ENCODE peak calls at places on chromosomes 16 and 17, in eight cellular contexts. S is heart right ventricle, C is astrocyte, O is neural crest cell, V is astrocyte of the cerebellum, Y is fibroblast of lung, L is GM12864, Q is body of pancreas. U is an unnamed sample.

GRCh38 chr17:3890082-3890892 is 2.6 kb downstream of the CAMKK1 start:
- DNase-seq in S (peak; percentile 62), Q (no peak), L (no peak), Y (peak; percentile 92), O (no peak), C (peak; percentile 85), V (peak; percentile 38), U (peak; percentile 62)

GRCh38 chr17:44630703-44631102 is 25.6 kb upstream of the MEIOC start:
- DNase-seq in V (no peak), Q (no peak), L (no peak), S (no peak), Y (no peak), O (no peak), C (no peak), U (no peak)

GRCh38 chr17:56633681-56634080 is 40.2 kb downstream of the NOG start:
- DNase-seq in Q (no peak), L (no peak), O (no peak), S (no peak), Y (no peak), C (no peak), V (no peak), U (no peak)

GRCh38 chr17:56478836-56479447 is 114.6 kb upstream of the NOG start:
- DNase-seq in L (no peak), O (no peak), C (peak; percentile 6), Q (no peak), Y (peak; percentile 19), S (no peak), V (no peak), U (no peak)

GRCh38 chr16:3938843-3939624 is 58.5 kb upstream of the CREBBP start:
- DNase-seq in Q (peak; percentile 36), L (no peak), O (peak; percentile 74), S (peak; percentile 72), V (peak; percentile 88), C (peak; percentile 85), Y (peak; percentile 88), U (peak; percentile 40)

GRCh38 chr17:4505187-4505586 is 6.5 kb downstream of the SPNS2 start:
- DNase-seq in Y (no peak), S (no peak), Q (no peak), O (no peak), V (no peak), L (no peak), C (no peak), U (no peak)

GRCh38 chr17:37614391-37614790 is 5.2 kb upstream of the SYNRG start:
- DNase-seq in Q (no peak), S (no peak), V (no peak), Y (peak; percentile 80), O (no peak), C (peak; percentile 73), L (no peak), U (peak; percentile 20)

GRCh38 chr16:4949986-4950385 is 8.1 kb upstream of the SEC14L5 start:
- DNase-seq in L (no peak), V (no peak), Y (no peak), S (no peak), O (no peak), Q (no peak), C (no peak), U (no peak)

GRCh38 chr17:74521701-74522201 is 9.5 kb downstream of the CD300LB start:
- DNase-seq in V (no peak), O (no peak), Q (no peak), S (no peak), C (no peak), L (no peak), Y (no peak), U (no peak)

GRCh38 chr16:12539185-12539929 is 264.3 kb downstream of the CPPED1 start:
- DNase-seq in C (peak; percentile 71), L (no peak), S (no peak), O (no peak), V (peak; percentile 11), Q (no peak), Y (peak; percentile 77), U (no peak)

GRCh38 chr17:61731330-61731729 is 132.0 kb downstream of the BRIP1 start:
- DNase-seq in Q (no peak), S (no peak), V (no peak), O (no peak), C (no peak), L (no peak), Y (peak; percentile 2), U (no peak)

GRCh38 chr16:12672986-12673385 is 130.7 kb downstream of the CPPED1 start:
- DNase-seq in Q (no peak), Y (no peak), O (no peak), L (no peak), S (no peak), V (no peak), C (no peak), U (no peak)

GRCh38 chr17:45170280-45170975 is 8.8 kb downstream of the HEXIM2 start:
- DNase-seq in Y (no peak), L (no peak), Q (no peak), S (no peak), V (no peak), O (no peak), C (no peak), U (no peak)

GRCh38 chr16:57147381-57148191 is 38.3 kb downstream of the PSME3IP1 start:
- DNase-seq in V (no peak), Q (no peak), S (no peak), C (no peak), O (no peak), Y (peak; percentile 21), L (no peak), U (peak; percentile 53)

GRCh38 chr16:6363891-6364607 is 968.6 kb upstream of the RBFOX1 start:
- DNase-seq in Q (no peak), S (no peak), Y (no peak), L (no peak), C (no peak), V (no peak), O (no peak), U (no peak)

GRCh38 chr17:60442271-60443201 is 20.2 kb downstream of the CHCT1 start:
- DNase-seq in Q (no peak), V (no peak), C (peak; percentile 54), Y (peak; percentile 68), S (no peak), O (no peak), L (no peak), U (no peak)

GRCh38 chr16:68800257-68800875 is 43.0 kb upstream of the TANGO6 start:
- DNase-seq in L (peak; percentile 61), O (peak; percentile 60), C (peak; percentile 89), Q (peak; percentile 76), V (peak; percentile 89), Y (peak; percentile 91), S (no peak), U (peak; percentile 63)

DNA sequence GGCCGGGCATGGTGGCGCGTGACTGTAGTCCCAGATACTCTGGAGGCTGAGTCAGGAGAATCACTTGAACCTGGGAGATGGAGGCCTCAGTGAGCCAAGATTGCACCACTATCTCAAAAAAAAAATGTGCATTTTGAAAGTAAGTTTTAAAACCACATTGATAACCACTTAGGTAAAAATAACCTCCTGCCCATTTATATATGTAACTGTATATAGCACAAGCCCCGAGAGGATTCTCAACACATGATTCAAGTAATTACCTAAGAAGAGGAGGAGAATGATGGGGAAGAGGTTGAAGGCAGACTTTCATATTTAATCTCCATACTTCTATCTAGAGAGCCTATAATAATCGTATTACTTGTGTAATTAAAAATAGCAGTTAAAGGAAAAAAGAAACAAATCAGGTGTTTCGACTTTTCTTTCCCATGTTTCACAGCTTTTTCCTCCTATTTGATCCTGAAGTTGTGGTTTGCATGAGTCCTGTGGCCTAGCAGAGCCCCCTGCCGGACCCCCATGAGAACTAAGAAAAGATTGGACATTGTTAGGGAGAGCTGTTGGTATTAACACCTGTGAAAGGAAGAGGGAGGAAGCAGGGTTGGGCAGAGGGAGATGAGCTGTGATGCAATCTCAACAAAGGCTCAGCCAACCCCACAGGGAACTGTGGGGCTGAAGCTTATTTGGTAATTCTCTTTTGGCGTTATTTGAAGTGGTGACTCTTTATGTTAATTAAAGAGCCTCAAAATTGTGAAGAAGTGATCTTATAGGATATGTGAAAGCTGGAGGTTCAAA is 22.1 kb downstream of the PMFBP1 start:
- DNase-seq in Q (no peak), Y (no peak), L (no peak), C (no peak), S (no peak), O (no peak), V (no peak), U (no peak)
- TF ChIP-seq CTCF in Q (no peak), Y (no peak), L (no peak), C (no peak), S (no peak), O (no peak), V (no peak), U (no peak)

DNA sequence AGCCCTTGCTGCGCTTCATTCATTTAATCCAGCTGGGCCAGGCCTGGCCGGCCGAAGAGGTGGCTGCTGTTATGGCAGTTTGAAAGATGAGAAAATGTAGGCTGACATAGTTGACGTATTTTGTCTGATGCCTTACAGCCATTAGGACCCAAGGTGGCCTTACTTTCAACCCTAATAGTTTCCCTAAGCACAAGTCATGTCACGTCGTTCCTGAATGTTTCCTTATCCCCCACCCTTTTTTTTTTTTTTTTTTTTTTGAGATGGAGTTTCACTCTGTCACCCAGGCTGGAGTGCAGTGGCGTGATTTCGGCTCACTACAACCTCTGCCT is 307 bp upstream of the GOT2 start:
- DNase-seq in S (no peak), Q (no peak), C (no peak), O (no peak), Y (no peak), V (no peak), L (no peak), U (no peak)
- TF ChIP-seq CTCF in S (no peak), Q (no peak), C (no peak), O (no peak), Y (no peak), V (no peak), L (no peak), U (no peak)

GRCh38 chr17:40109471-40109824 is 9.1 kb upstream of the NR1D1 start:
- DNase-seq in Q (no peak), O (no peak), V (no peak), S (no peak), L (no peak), Y (no peak), C (no peak), U (no peak)
- TF ChIP-seq CTCF in Q (no peak), O (peak; percentile 37), V (peak; percentile 7), S (no peak), L (peak; percentile 28), Y (peak; percentile 5), C (peak; percentile 17), U (no peak)

DNA sequence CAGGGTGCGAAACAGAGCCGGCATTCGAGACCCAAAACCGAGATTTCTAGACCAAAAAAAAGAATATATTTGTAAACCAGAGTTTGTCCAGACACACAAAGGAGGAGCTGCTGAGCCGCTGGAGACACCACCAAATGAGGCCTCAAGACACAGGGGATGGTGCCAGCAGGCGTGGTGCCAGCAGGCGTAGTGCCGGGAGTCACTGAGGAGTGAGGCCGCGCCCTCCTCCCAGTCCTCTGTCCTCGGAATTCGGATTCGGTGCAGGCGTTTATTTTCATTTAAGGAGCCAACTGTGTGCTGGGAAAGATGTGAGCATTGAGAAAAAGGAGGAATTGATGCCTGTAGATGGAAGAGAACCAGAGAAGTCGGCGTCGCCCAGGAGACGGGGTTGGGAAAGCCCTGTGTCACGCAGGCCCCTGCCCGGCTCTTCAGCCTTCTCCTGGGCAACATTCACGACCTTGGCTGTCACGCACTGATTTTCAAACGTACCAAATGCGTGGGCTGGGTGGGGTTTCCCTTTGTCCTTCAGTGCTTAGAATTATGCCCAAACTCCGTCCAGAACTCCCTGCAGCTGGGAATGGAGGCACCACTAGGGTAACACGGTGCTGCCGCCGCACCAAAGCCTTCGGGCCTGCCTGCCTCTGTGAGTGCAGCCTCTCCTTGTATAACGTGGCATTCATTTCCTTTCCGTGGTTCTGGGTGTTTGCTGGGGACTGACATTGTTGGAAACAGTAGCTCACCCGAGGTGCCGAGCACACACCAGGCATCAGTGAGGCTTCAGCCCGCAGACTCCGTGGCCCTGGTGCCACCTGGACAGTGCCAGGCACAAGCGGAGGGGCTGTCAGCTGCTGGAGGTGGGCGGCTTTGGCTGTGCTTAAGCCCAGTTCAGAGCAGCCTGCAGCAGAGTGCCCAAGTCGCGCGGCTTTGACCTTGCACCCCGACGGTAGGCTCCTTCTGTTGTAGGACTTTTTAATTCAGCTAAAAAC is 49.0 kb upstream of the CHMP6 start:
- DNase-seq in Y (peak; percentile 84), Q (peak; percentile 50), C (peak; percentile 78), O (no peak), L (no peak), V (peak; percentile 68), S (peak; percentile 93), U (peak; percentile 88)
- TF ChIP-seq CTCF in Y (peak; percentile 19), Q (no peak), C (no peak), O (no peak), L (no peak), V (peak; percentile 1), S (peak; percentile 39), U (peak; percentile 35)

U was measured in AG09319.